ENCODE peak calls at places on chromosome 15, in four cellular contexts. Q, B, Y and I are unnamed samples.
A peak's percentile ranks its signal among the peaks of the same experiment; 100 is the strongest.

GRCh38 chr15:78768096-78768495 is 43.2 kb downstream of the ADAMTS7 start:
- DNase-seq in Q (peak; percentile 62), B (no peak), Y (no peak), I (no peak)

GRCh38 chr15:89335289-89336041 is 841 bp upstream of the POLG start:
- DNase-seq in Q (no peak), B (peak; percentile 10), Y (no peak), I (no peak)

GRCh38 chr15:43329222-43329959 is 982 bp downstream of the LCMT2 start:
- DNase-seq in Q (peak; percentile 83), B (no peak), Y (peak; percentile 37), I (no peak)

GRCh38 chr15:67030036-67030762 is 35.2 kb upstream of the SMAD3 start:
- DNase-seq in Q (no peak), B (peak; percentile 82), Y (no peak), I (no peak)

GRCh38 chr15:95684693-95685115 is 645.8 kb upstream of the NR2F2 start:
- DNase-seq in Q (no peak), B (no peak), Y (peak; percentile 93), I (no peak)

GRCh38 chr15:64928626-64929220 is 17.0 kb downstream of the ANKDD1A start:
- DNase-seq in Q (no peak), B (no peak), Y (no peak), I (no peak)

GRCh38 chr15:42456539-42456938 is 34.4 kb downstream of the ZNF106 start:
- DNase-seq in Q (no peak), B (no peak), Y (no peak), I (no peak)

GRCh38 chr15:96321422-96322391 is 8.8 kb upstream of the NR2F2 start:
- DNase-seq in Q (peak; percentile 78), B (no peak), Y (peak; percentile 11), I (peak; percentile 52)

GRCh38 chr15:79292011-79292410 is 9.5 kb downstream of the ANKRD34C start:
- DNase-seq in Q (no peak), B (no peak), Y (no peak), I (no peak)

GRCh38 chr15:77392762-77393470 is 27.0 kb downstream of the PEAK1 start:
- DNase-seq in Q (no peak), B (no peak), Y (no peak), I (no peak)

GRCh38 chr15:41655716-41656115 is 4.5 kb upstream of the MGA start:
- DNase-seq in Q (no peak), B (no peak), Y (peak; percentile 73), I (no peak)

GRCh38 chr15:94306700-94307650 is 75.6 kb downstream of the MCTP2 start:
- DNase-seq in Q (no peak), B (no peak), Y (peak; percentile 86), I (no peak)

GRCh38 chr15:36186376-36186775 is 393.1 kb upstream of the CDIN1 start:
- DNase-seq in Q (no peak), B (no peak), Y (no peak), I (no peak)

GRCh38 chr15:24954783-24955548 is at the start of the genes SNRPN and SNURF:
- DNase-seq in Q (peak; percentile 91), B (peak; percentile 30), Y (peak; percentile 78), I (peak; percentile 86)
- TF ChIP-seq POLR2A in Q (no peak), B (peak; percentile 85), Y (peak; percentile 91), I (peak; percentile 83)

GRCh38 chr15:76159282-76159681 is 99.5 kb downstream of the TMEM266 start:
- DNase-seq in Q (no peak), B (no peak), Y (no peak), I (no peak)

GRCh38 chr15:76158815-76159214 is 99.0 kb downstream of the TMEM266 start:
- DNase-seq in Q (no peak), B (no peak), Y (no peak), I (no peak)

GRCh38 chr15:76160426-76161152 is 100.8 kb downstream of the TMEM266 start:
- DNase-seq in Q (no peak), B (no peak), Y (no peak), I (no peak)

GRCh38 chr15:76155742-76156141 is 96.0 kb downstream of the TMEM266 start:
- DNase-seq in Q (no peak), B (no peak), Y (peak; percentile 17), I (no peak)

DNA sequence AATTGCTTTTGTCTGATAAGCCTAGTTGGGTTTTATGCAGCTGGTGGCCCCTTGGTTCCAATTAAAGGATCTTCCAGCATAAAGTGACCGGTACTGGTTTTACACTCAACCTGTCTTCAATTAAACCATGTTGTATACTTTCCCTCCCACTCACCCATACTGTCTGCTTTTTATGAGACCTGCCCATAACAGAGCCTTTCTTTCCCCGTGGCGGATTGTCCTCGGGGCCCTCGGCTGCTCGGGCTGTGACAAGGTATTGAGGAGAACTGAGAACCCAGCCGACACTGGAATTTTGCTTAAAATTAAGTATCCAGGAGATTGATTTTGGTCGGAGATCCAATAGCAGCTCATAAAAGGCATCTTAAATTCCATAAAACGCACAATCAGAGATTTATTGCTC is 98.5 kb downstream of the TMEM266 start:
- DNase-seq in Q (no peak), B (no peak), Y (no peak), I (no peak)
- H3K4me3 ChIP-seq in Q (no peak overlapping the region), B (no peak overlapping the region), Y (no peak overlapping the region), I (no peak overlapping the region)

GRCh38 chr15:32822739-32823138 is 104.9 kb downstream of the GREM1 start:
- DNase-seq in Q (no peak), B (no peak), Y (no peak), I (no peak)

GRCh38 chr15:32825219-32825618 is 107.4 kb downstream of the GREM1 start:
- DNase-seq in Q (no peak), B (no peak), Y (no peak), I (no peak)

GRCh38 chr15:32826685-32827084 is 108.9 kb downstream of the GREM1 start:
- DNase-seq in Q (no peak), B (no peak), Y (no peak), I (no peak)

GRCh38 chr15:32823750-32824149 is 105.9 kb downstream of the GREM1 start:
- DNase-seq in Q (no peak), B (no peak), Y (no peak), I (no peak)

GRCh38 chr15:32824777-32825176 is 107.0 kb downstream of the GREM1 start:
- DNase-seq in Q (no peak), B (peak; percentile 28), Y (peak; percentile 92), I (no peak)
- H3K4me1 ChIP-seq in Q (no peaks in the 10 kb centered on the region), B (no peaks in the 10 kb centered on the region), Y (peaks cover 25% of the 10 kb centered on the region), I (no peaks in the 10 kb centered on the region)

GRCh38 chr15:48391950-48392349 is 60.7 kb downstream of the DUT start:
- DNase-seq in Q (no peak), B (no peak), Y (no peak), I (no peak)

GRCh38 chr15:48395532-48396011 is 64.3 kb downstream of the DUT start:
- DNase-seq in Q (no peak), B (no peak), Y (peak; percentile 86), I (no peak)

GRCh38 chr15:48394172-48394571 is 62.9 kb downstream of the DUT start:
- DNase-seq in Q (no peak), B (no peak), Y (no peak), I (no peak)

GRCh38 chr15:48392356-48392755 is 61.1 kb downstream of the DUT start:
- DNase-seq in Q (no peak), B (no peak), Y (no peak), I (no peak)

GRCh38 chr15:48393650-48394049 is 62.4 kb downstream of the DUT start:
- DNase-seq in Q (no peak), B (no peak), Y (peak; percentile 80), I (no peak)
- TF ChIP-seq POLR2A in Q (no peak), B (no peak), Y (no peak), I (no peak)

DNA sequence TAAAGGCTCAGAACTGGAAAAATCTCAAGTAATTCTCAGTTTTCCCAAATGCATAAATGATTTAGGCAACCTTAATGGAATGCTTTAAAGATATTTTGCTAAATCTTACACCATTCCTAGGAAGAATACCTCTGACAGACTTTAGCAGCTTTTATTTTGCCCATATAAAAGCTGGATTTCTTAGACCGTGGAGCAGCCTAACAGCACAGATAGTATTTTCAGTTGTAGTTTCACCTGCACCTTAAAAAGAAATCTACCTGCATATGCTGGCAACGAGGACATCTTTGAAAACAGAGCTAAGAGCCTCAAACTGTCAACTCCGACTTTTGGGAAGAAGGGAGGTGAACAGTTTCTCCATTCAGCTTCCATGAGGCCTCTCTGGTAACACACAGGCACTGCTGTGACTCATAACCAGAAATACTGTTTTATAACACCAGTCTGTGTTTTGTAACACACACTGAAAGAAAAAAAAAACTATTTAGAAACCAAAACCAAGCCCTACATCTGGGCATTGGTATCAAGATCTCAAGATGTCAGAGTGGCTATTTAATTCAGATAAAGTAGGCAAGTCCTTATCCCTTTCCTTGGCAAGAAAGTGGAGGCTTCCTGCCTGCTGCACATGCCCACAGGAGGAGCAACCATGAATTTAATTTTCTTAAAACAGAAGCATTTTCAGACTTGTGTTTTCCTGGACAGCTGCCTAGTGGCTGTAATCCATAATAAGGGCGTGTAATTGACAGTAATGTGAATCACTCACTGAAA is 181.5 kb upstream of the ICE2 start:
- DNase-seq in Q (no peak), B (no peak), Y (peak; percentile 73), I (no peak)
- H3K4me3 ChIP-seq in Q (no peak overlapping the region), B (no peak overlapping the region), Y (no peak overlapping the region), I (no peak overlapping the region)

GRCh38 chr15:70012895-70013294 is 84.8 kb downstream of the TLE3 start:
- DNase-seq in Q (no peak), B (no peak), Y (no peak), I (peak; percentile 2)
- H3K4me1 ChIP-seq in Q (peaks cover 3% of the 10 kb centered on the region), B (no peaks in the 10 kb centered on the region), Y (no peaks in the 10 kb centered on the region), I (no peaks in the 10 kb centered on the region)

GRCh38 chr15:58109419-58109818 is 28.8 kb upstream of the AQP9 start:
- DNase-seq in Q (no peak), B (no peak), Y (no peak), I (no peak)

GRCh38 chr15:58110999-58111717 is 27.0 kb upstream of the AQP9 start:
- DNase-seq in Q (no peak), B (no peak), Y (no peak), I (no peak)

GRCh38 chr15:58114388-58114787 is 23.8 kb upstream of the AQP9 start:
- DNase-seq in Q (no peak), B (no peak), Y (no peak), I (no peak)

GRCh38 chr15:58114812-58115211 is 23.4 kb upstream of the AQP9 start:
- DNase-seq in Q (no peak), B (no peak), Y (no peak), I (no peak)

GRCh38 chr15:58111718-58112104 is 26.5 kb upstream of the AQP9 start:
- DNase-seq in Q (no peak), B (no peak), Y (no peak), I (no peak)
- TF ChIP-seq POLR2A in Q (no peak), B (no peak), Y (no peak), I (no peak)

DNA sequence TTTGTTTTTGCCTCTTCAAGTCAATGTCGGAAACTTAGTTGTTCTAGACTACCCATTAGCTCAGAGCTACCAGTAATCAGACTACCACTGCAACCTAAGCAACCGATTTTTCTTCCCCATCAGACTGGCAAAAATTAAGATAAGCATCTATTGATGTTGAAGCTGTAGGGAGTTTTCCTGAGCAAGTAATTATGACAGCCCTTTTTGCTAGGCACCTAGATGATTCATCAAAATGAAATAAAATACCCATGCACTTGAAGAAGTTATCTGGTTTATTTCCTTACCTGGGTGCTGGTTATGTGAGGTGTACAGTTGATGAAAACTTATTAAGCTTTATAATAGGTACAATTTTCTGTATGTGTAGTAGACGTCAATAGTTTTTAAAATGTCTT is 554 bp upstream of the COMMD4 start:
- DNase-seq in Q (no peak), B (no peak), Y (no peak), I (no peak)
- H3K4me3 ChIP-seq in Q (no peak overlapping the region), B (peak overlapping the region; percentile 83), Y (peak overlapping the region; percentile 93), I (peak overlapping the region; percentile 90)